ENCODE peak calls at places on chromosomes 16 and 17, in six cellular contexts. One of them, this sample, is unnamed.

GRCh38 chr17:42519546-42520444 is 16.2 kb upstream of the NAGLU start:
- DNase-seq in prostate gland: peak; percentile 81
- DNase-seq in OCI-LY7: no peak
- DNase-seq in activated T-helper 9 cell treated with anti-CD3 and anti-CD28 coated beads, Interleukin-2, amount 50 U/mL, for 16 hours: no peak
- DNase-seq in spleen: peak; percentile 76
- DNase-seq in stimulated activated CD4-positive, alpha-beta T cell treated with anti-CD3 and anti-CD28 coated beads, Interleukin-4, amount 100 ng/mL, for 24 hours: no peak
- DNase-seq in this sample: peak; percentile 86

GRCh38 chr17:4166419-4166818 is 23.4 kb downstream of the CYB5D2 start:
- DNase-seq in stimulated activated CD4-positive, alpha-beta T cell treated with anti-CD3 and anti-CD28 coated beads, Interleukin-4, amount 100 ng/mL, for 24 hours: no peak
- DNase-seq in activated T-helper 9 cell treated with anti-CD3 and anti-CD28 coated beads, Interleukin-2, amount 50 U/mL, for 16 hours: no peak
- DNase-seq in OCI-LY7: no peak
- DNase-seq in spleen: no peak
- DNase-seq in prostate gland: no peak
- DNase-seq in this sample: no peak

GRCh38 chr17:75640556-75641119 is 7.4 kb downstream of the SMIM5 start:
- DNase-seq in activated T-helper 9 cell treated with anti-CD3 and anti-CD28 coated beads, Interleukin-2, amount 50 U/mL, for 16 hours: no peak
- DNase-seq in spleen: peak; percentile 56
- DNase-seq in prostate gland: no peak
- DNase-seq in OCI-LY7: no peak
- DNase-seq in stimulated activated CD4-positive, alpha-beta T cell treated with anti-CD3 and anti-CD28 coated beads, Interleukin-4, amount 100 ng/mL, for 24 hours: no peak
- DNase-seq in this sample: no peak

GRCh38 chr16:81779540-81780320 is 639 bp downstream of the PLCG2 start:
- DNase-seq in spleen: peak; percentile 91
- DNase-seq in OCI-LY7: no peak
- DNase-seq in prostate gland: no peak
- DNase-seq in stimulated activated CD4-positive, alpha-beta T cell treated with anti-CD3 and anti-CD28 coated beads, Interleukin-4, amount 100 ng/mL, for 24 hours: no peak
- DNase-seq in activated T-helper 9 cell treated with anti-CD3 and anti-CD28 coated beads, Interleukin-2, amount 50 U/mL, for 16 hours: no peak
- DNase-seq in this sample: peak; percentile 51

GRCh38 chr17:4006745-4007211 is 42.5 kb upstream of the ATP2A3 start:
- DNase-seq in stimulated activated CD4-positive, alpha-beta T cell treated with anti-CD3 and anti-CD28 coated beads, Interleukin-4, amount 100 ng/mL, for 24 hours: no peak
- DNase-seq in prostate gland: no peak
- DNase-seq in spleen: no peak
- DNase-seq in activated T-helper 9 cell treated with anti-CD3 and anti-CD28 coated beads, Interleukin-2, amount 50 U/mL, for 16 hours: no peak
- DNase-seq in OCI-LY7: no peak
- DNase-seq in this sample: peak; percentile 46

GRCh38 chr17:5950871-5951270 is 119.3 kb upstream of the WSCD1 start:
- DNase-seq in OCI-LY7: no peak
- DNase-seq in spleen: no peak
- DNase-seq in prostate gland: no peak
- DNase-seq in activated T-helper 9 cell treated with anti-CD3 and anti-CD28 coated beads, Interleukin-2, amount 50 U/mL, for 16 hours: no peak
- DNase-seq in stimulated activated CD4-positive, alpha-beta T cell treated with anti-CD3 and anti-CD28 coated beads, Interleukin-4, amount 100 ng/mL, for 24 hours: no peak
- DNase-seq in this sample: no peak

GRCh38 chr17:65583921-65584603 is 22.6 kb upstream of the AXIN2 start:
- DNase-seq in prostate gland: no peak
- DNase-seq in OCI-LY7: no peak
- DNase-seq in spleen: no peak
- DNase-seq in stimulated activated CD4-positive, alpha-beta T cell treated with anti-CD3 and anti-CD28 coated beads, Interleukin-4, amount 100 ng/mL, for 24 hours: no peak
- DNase-seq in activated T-helper 9 cell treated with anti-CD3 and anti-CD28 coated beads, Interleukin-2, amount 50 U/mL, for 16 hours: no peak
- DNase-seq in this sample: no peak

GRCh38 chr16:86299882-86300490 is 210.3 kb upstream of the FOXF1 start:
- DNase-seq in prostate gland: no peak
- DNase-seq in spleen: no peak
- DNase-seq in stimulated activated CD4-positive, alpha-beta T cell treated with anti-CD3 and anti-CD28 coated beads, Interleukin-4, amount 100 ng/mL, for 24 hours: no peak
- DNase-seq in OCI-LY7: no peak
- DNase-seq in activated T-helper 9 cell treated with anti-CD3 and anti-CD28 coated beads, Interleukin-2, amount 50 U/mL, for 16 hours: no peak
- DNase-seq in this sample: no peak

GRCh38 chr16:80997139-80997798 is 9.4 kb downstream of the CMC2 start:
- DNase-seq in OCI-LY7: peak; percentile 7
- DNase-seq in prostate gland: no peak
- DNase-seq in spleen: no peak
- DNase-seq in stimulated activated CD4-positive, alpha-beta T cell treated with anti-CD3 and anti-CD28 coated beads, Interleukin-4, amount 100 ng/mL, for 24 hours: no peak
- DNase-seq in activated T-helper 9 cell treated with anti-CD3 and anti-CD28 coated beads, Interleukin-2, amount 50 U/mL, for 16 hours: no peak
- DNase-seq in this sample: no peak

GRCh38 chr16:65489531-65490023 is 367.7 kb upstream of the CDH11 start:
- DNase-seq in stimulated activated CD4-positive, alpha-beta T cell treated with anti-CD3 and anti-CD28 coated beads, Interleukin-4, amount 100 ng/mL, for 24 hours: no peak
- DNase-seq in spleen: no peak
- DNase-seq in prostate gland: no peak
- DNase-seq in activated T-helper 9 cell treated with anti-CD3 and anti-CD28 coated beads, Interleukin-2, amount 50 U/mL, for 16 hours: no peak
- DNase-seq in OCI-LY7: no peak
- DNase-seq in this sample: no peak

This sample was measured in lung.